ENCODE peak calls at places on chromosomes 12 and 14, in four cellular contexts. A is GM20000, P is lung, E is sigmoid colon. Z is an unnamed sample.

GRCh38 chr12:65296503-65297265 is 18.2 kb downstream of the MSRB3 start:
- DNase-seq in A (no peak), P (no peak), E (no peak), Z (no peak)

GRCh38 chr14:57461777-57462320 is 31.8 kb downstream of the CCDC198 start:
- DNase-seq in A (no peak), P (no peak), E (no peak), Z (no peak)

GRCh38 chr12:52395761-52396434 is 10.2 kb downstream of the KRT82 start:
- DNase-seq in A (no peak), P (no peak), E (peak), Z (no peak)

GRCh38 chr12:41979574-41979973 is 165.1 kb downstream of the GXYLT1 start:
- DNase-seq in A (no peak), P (no peak), E (no peak), Z (no peak)

GRCh38 chr14:32512813-32513212 is 183.7 kb downstream of the AKAP6 start:
- DNase-seq in A (no peak), P (no peak), E (no peak), Z (no peak)

GRCh38 chr14:77653473-77653872 is 37.0 kb upstream of the SPTLC2 start:
- DNase-seq in A (no peak), P (no peak), E (no peak), Z (no peak)

GRCh38 chr12:94059394-94060368 is 88.7 kb upstream of the PLXNC1 start:
- DNase-seq in A (no peak), P (peak), E (no peak), Z (no peak)

GRCh38 chr12:93122089-93122488 is 193.0 kb upstream of the EEA1 start:
- DNase-seq in A (no peak), P (no peak), E (no peak), Z (no peak)

GRCh38 chr12:123670882-123671728 is at the start of gene TCTN2:
- DNase-seq in A (peak), P (peak), E (peak), Z (peak)

GRCh38 chr12:6341439-6342139 is at the start of gene TNFRSF1A:
- DNase-seq in A (peak), P (peak), E (peak), Z (peak)

GRCh38 chr14:28769358-28769757 is 2.8 kb downstream of the FOXG1 start:
- DNase-seq in A (no peak), P (no peak), E (no peak), Z (no peak)

GRCh38 chr14:28767239-28767850 is 758 bp downstream of the FOXG1 start:
- DNase-seq in A (no peak), P (no peak), E (no peak), Z (no peak)

GRCh38 chr14:28766505-28767238 is at the start of gene FOXG1:
- DNase-seq in A (no peak), P (no peak), E (no peak), Z (peak)

GRCh38 chr14:28768549-28768870 is 1.9 kb downstream of the FOXG1 start:
- DNase-seq in A (no peak), P (no peak), E (no peak), Z (no peak)

DNA sequence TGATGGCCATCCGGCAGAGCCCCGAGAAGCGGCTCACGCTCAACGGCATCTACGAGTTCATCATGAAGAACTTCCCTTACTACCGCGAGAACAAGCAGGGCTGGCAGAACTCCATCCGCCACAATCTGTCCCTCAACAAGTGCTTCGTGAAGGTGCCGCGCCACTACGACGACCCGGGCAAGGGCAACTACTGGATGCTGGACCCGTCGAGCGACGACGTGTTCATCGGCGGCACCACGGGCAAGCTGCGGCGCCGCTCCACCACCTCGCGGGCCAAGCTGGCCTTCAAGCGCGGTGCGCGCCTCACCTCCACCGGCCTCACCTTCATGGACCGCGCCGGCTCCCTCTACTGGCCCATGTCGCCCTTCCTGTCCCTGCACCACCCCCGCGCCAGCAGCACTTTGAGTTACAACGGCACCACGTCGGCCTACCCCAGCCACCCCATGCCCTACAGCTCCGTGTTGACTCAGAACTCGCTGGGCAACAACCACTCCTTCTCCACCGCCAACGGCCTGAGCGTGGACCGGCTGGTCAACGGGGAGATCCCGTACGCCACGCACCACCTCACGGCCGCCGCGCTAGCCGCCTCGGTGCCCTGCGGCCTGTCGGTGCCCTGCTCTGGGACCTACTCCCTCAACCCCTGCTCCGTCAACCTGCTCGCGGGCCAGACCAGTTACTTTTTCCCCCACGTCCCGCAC is 1.4 kb downstream of the FOXG1 start:
- DNase-seq in A (no peak), P (no peak), E (no peak), Z (no peak)
- TF ChIP-seq CTCF in A (no peak), P (no peak), E (no peak), Z (no peak)

GRCh38 chr14:74566174-74567125 is 45.6 kb downstream of the LTBP2 start:
- DNase-seq in A (no peak), P (no peak), E (no peak), Z (no peak)
- TF ChIP-seq CTCF in A (no peak), P (no peak), E (no peak), Z (no peak)

GRCh38 chr14:71720978-71721624 is 211.1 kb upstream of the RGS6 start:
- DNase-seq in A (peak), P (peak), E (no peak), Z (peak)
- TF ChIP-seq CTCF in A (peak), P (peak), E (no peak), Z (peak)

GRCh38 chr12:83856803-83857202 is 1055.8 kb downstream of the SLC6A15 start:
- DNase-seq in A (no peak), P (no peak), E (no peak), Z (no peak)
- TF ChIP-seq CTCF in A (no peak), P (no peak), E (no peak), Z (no peak)

DNA sequence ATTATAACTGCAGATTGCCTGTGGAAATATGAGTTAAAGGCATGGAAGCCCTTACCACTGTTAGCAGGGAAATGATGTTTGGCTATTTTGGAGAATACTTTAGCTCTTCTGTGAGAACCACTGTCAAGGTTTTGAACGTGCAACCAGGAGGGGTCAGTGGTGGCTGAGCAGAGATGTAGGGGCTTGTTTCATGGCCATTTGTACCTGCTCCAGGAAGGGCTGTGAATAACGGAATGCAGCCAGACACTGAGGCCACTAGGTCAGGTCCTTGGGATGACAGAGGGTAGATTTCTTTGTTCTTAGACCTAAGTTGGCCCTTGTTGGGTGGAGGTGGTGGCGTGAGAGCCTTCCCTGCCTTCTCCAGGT is 8.3 kb downstream of the TRAF3 start:
- DNase-seq in A (no peak), P (no peak), E (no peak), Z (no peak)
- TF ChIP-seq CTCF in A (no peak), P (no peak), E (no peak), Z (peak)

GRCh38 chr12:112855375-112855774 is 51.4 kb upstream of the OAS1 start:
- DNase-seq in A (peak), P (no peak), E (no peak), Z (no peak)
- TF ChIP-seq CTCF in A (no peak), P (no peak), E (no peak), Z (peak)

Z was measured in GM13977.